ENCODE peak calls at places on chromosomes 1 and 21, in five cellular contexts. W is Panc1, X is tibial nerve, M is heart right ventricle, Z is esophagus muscularis mucosa. L is an unnamed sample.

GRCh38 chr1:235411489-235412486 is 44.6 kb downstream of the TBCE start:
- DNase-seq in W (no peak), X (no peak), M (no peak), Z (no peak), L (no peak)

GRCh38 chr1:248873993-248874671 is 15.2 kb upstream of the ZNF692 start:
- DNase-seq in W (peak), X (peak), M (peak), Z (peak), L (no peak)

GRCh38 chr1:22176258-22176657 is 33.4 kb upstream of the WNT4 start:
- DNase-seq in W (no peak), X (no peak), M (no peak), Z (no peak), L (no peak)

GRCh38 chr21:26041441-26042180 is 129.0 kb downstream of the APP start:
- DNase-seq in W (no peak), X (no peak), M (no peak), Z (no peak), L (peak)

GRCh38 chr1:23664837-23665795 is 26.5 kb upstream of the RPL11 start:
- DNase-seq in W (no peak), X (no peak), M (no peak), Z (no peak), L (peak)

GRCh38 chr1:119646521-119647227 is 1.4 kb downstream of the ZNF697 start:
- DNase-seq in W (no peak), X (no peak), M (no peak), Z (no peak), L (peak)

GRCh38 chr1:115184260-115184950 is 95.1 kb upstream of the TSPAN2 start:
- DNase-seq in W (no peak), X (no peak), M (peak), Z (no peak), L (no peak)

GRCh38 chr1:61337981-61338848 is 255.9 kb downstream of the NFIA start:
- DNase-seq in W (no peak), X (peak), M (peak), Z (no peak), L (peak)

GRCh38 chr1:91729621-91730348 is 156.2 kb downstream of the TGFBR3 start:
- DNase-seq in W (no peak), X (no peak), M (no peak), Z (no peak), L (no peak)

GRCh38 chr1:38991638-38992449 is 768 bp downstream of the AKIRIN1 start:
- DNase-seq in W (no peak), X (no peak), M (peak), Z (no peak), L (no peak)

GRCh38 chr21:43331962-43332458 is 94.9 kb downstream of the SIK1 start:
- DNase-seq in W (no peak), X (no peak), M (peak), Z (no peak), L (peak)

GRCh38 chr1:47755368-47755990 is 241.7 kb downstream of the TRABD2B start:
- DNase-seq in W (peak), X (no peak), M (no peak), Z (no peak), L (no peak)

GRCh38 chr1:53398091-53398490 is 61.1 kb upstream of the DMRTB1 start:
- DNase-seq in W (no peak), X (no peak), M (no peak), Z (no peak), L (no peak)

GRCh38 chr21:28899744-28900143 is 92.9 kb downstream of the LTN1 start:
- DNase-seq in W (no peak), X (no peak), M (no peak), Z (no peak), L (no peak)

GRCh38 chr21:28336299-28336698 is 656.4 kb downstream of the LTN1 start:
- DNase-seq in W (no peak), X (no peak), M (peak), Z (no peak), L (peak)

GRCh38 chr21:44742418-44743153 is 31.2 kb upstream of the TSPEAR start:
- DNase-seq in W (no peak), X (no peak), M (no peak), Z (no peak), L (no peak)

GRCh38 chr1:65232402-65233122 is 76.8 kb upstream of the DNAJC6 start:
- DNase-seq in W (no peak), X (no peak), M (no peak), Z (peak), L (no peak)

GRCh38 chr1:214146523-214146922 is 134.4 kb upstream of the SMYD2 start:
- DNase-seq in W (no peak), X (no peak), M (no peak), Z (no peak), L (no peak)

GRCh38 chr1:147077523-147077922 is 94.7 kb downstream of the PRKAB2 start:
- DNase-seq in W (no peak), X (no peak), M (no peak), Z (no peak), L (no peak)

GRCh38 chr1:214002472-214002871 is 14.7 kb downstream of the PROX1 start:
- DNase-seq in W (no peak), X (no peak), M (no peak), Z (peak), L (peak)

GRCh38 chr1:156856282-156856785 is 2.6 kb downstream of the INSRR start:
- DNase-seq in W (no peak), X (no peak), M (no peak), Z (no peak), L (no peak)

GRCh38 chr1:6014130-6014999 is 22.1 kb upstream of the NPHP4 start:
- DNase-seq in W (no peak), X (no peak), M (peak), Z (no peak), L (no peak)

GRCh38 chr1:89935235-89935634 is 59.7 kb upstream of the ZNF326 start:
- DNase-seq in W (no peak), X (no peak), M (no peak), Z (no peak), L (no peak)

GRCh38 chr21:37219766-37220432 is 47.2 kb downstream of the VPS26C start:
- DNase-seq in W (no peak), X (no peak), M (no peak), Z (no peak), L (no peak)

GRCh38 chr1:241482761-241483250 is 36.7 kb downstream of the FH start:
- DNase-seq in W (no peak), X (no peak), M (no peak), Z (no peak), L (peak)

GRCh38 chr1:98903261-98903660 is 101.4 kb downstream of the PLPPR5 start:
- DNase-seq in W (no peak), X (no peak), M (no peak), Z (no peak), L (peak)

GRCh38 chr21:32335601-32336575 is 37.2 kb downstream of the MRAP start:
- DNase-seq in W (no peak), X (no peak), M (no peak), Z (no peak), L (peak)

GRCh38 chr1:150388241-150388640 is 24.3 kb downstream of the RPRD2 start:
- DNase-seq in W (no peak), X (no peak), M (no peak), Z (no peak), L (no peak)

GRCh38 chr1:82538876-82539275 is 738.1 kb downstream of the ADGRL2 start:
- DNase-seq in W (no peak), X (no peak), M (no peak), Z (no peak), L (peak)

GRCh38 chr1:187838335-187839293 is 1009.9 kb downstream of the PLA2G4A start:
- DNase-seq in W (no peak), X (no peak), M (no peak), Z (no peak), L (no peak)

GRCh38 chr1:226903819-226904710 is 33.6 kb downstream of the PSEN2 start:
- DNase-seq in W (no peak), X (no peak), M (peak), Z (no peak), L (peak)

GRCh38 chr1:90580176-90580575 is 136.9 kb downstream of the BARHL2 start:
- DNase-seq in W (no peak), X (no peak), M (no peak), Z (no peak), L (no peak)

GRCh38 chr1:25952851-25953401 is 44.9 kb downstream of the PAFAH2 start:
- DNase-seq in W (no peak), X (no peak), M (peak), Z (no peak), L (peak)

GRCh38 chr1:224211262-224211962 is 28.4 kb downstream of the DEGS1 start:
- DNase-seq in W (peak), X (no peak), M (peak), Z (no peak), L (peak)

GRCh38 chr1:110616587-110616986 is 10.4 kb upstream of the KCNA2 start:
- DNase-seq in W (no peak), X (no peak), M (no peak), Z (no peak), L (peak)

GRCh38 chr1:158972841-158973240 is 36.9 kb upstream of the IFI16 start:
- DNase-seq in W (no peak), X (no peak), M (no peak), Z (no peak), L (no peak)

GRCh38 chr1:11384170-11384554 is 94.8 kb upstream of the DISP3 start:
- DNase-seq in W (no peak), X (no peak), M (no peak), Z (no peak), L (no peak)

GRCh38 chr1:77948841-77949424 is 29.9 kb downstream of the FUBP1 start:
- DNase-seq in W (no peak), X (no peak), M (peak), Z (no peak), L (peak)

GRCh38 chr1:247218252-247218651 is 37.6 kb upstream of the VN1R5 start:
- DNase-seq in W (no peak), X (no peak), M (no peak), Z (no peak), L (no peak)

DNA sequence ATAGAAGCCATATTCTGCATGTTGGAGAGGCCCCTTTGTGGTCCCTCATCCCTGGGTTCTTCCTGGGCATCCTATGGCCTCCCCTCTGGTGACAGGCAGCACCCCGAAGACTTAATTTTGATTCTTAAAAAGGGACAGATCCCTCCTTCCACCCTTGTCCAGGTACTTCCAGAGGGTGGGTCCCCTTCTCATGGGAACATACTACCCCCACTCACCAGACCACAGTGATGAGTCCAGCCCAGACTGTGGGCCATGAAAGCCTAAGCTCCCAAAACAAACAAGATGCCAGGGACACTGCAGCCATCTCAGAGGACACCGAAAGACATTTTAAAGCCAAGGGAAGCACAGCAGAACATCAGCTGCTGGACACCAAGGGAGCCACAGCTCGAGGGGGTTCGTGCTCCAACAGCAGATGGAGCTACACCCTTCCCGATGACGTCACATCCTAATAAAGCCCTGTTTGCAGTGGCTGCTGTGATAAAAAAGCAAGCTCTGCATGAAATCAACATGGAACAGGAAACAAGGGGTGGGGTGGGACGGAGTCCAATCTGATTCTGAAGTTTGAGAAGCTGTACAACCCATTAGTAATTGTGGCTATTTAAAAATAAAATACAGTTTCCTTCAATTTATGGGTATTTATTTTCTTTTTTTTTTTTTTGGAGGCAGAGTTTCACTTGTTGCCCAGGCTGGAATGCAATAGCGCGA is 32.4 kb downstream of the GNB1 start:
- DNase-seq in W (no peak), X (peak), M (peak), Z (peak), L (peak)
- H3K4me3 ChIP-seq in W (no peak), X (no peak), M (peak), Z (peak), L (no peak)

DNA sequence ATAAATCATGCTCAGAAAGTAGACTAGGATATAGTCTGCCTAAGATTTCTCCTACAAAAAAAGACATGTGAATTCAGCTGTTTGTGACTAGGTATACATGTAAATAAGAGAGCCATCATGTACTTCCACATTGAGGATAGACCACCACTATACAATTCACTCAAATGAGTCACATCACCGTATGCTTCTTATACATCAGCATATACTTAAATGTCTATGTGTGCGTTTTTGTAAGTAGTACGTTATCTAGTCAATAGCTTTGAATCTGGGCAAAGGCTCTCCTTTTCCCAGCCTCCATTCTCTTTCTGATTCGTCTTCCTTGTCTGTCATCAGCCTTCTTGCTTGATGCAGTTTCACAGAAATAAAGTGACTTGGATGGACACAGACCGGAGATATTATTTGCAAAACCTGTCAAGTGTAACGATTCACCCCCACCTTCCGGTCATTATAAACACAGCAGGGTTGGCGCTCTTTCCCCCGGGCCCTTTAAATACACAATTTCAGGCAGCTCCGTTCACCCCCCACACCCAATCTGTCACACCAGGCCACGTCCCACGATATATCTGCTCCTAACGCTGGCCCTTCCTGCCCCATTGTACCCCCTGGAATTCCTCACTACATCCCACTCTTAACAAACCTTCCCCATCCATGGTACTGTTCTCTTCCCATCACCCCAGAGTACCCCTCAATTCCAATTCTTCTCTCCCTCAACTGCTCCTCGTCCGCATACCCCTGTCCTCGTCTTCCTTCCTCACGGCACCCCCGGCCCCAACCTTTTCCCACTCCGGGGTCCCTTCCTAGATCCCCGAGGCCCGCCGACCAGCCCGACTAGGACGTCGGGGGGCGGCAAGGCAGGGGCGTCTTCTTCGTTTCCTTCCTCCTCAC is 636 bp downstream of the VAMP4 start:
- DNase-seq in W (no peak), X (peak), M (peak), Z (peak), L (peak)
- TF ChIP-seq CTCF in W (no peak), X (peak), M (peak), Z (no peak), L (no peak)

DNA sequence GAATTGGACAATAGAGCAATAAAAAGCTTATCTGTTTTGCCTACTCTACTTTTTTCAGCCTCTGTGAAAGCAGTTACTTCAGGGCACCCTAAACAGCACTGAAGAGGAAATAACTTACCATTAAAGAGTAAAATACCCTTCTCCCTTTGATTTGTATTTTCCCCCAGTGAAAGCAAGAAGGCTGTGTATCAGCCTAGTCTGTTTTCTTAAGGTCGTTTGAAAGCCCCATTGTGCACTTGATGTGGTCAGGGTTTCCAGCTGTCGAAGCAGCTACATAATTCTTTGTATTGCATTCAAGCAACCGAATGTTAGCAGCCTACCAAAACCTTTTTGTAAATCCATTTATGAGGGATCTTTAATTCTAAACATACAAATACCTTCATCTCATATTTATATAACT is 1.1 kb downstream of the NTMT2 start:
- DNase-seq in W (no peak), X (no peak), M (no peak), Z (no peak), L (peak)
- H3K4me3 ChIP-seq in W (no peak), X (no peak), M (peak), Z (no peak), L (no peak)

DNA sequence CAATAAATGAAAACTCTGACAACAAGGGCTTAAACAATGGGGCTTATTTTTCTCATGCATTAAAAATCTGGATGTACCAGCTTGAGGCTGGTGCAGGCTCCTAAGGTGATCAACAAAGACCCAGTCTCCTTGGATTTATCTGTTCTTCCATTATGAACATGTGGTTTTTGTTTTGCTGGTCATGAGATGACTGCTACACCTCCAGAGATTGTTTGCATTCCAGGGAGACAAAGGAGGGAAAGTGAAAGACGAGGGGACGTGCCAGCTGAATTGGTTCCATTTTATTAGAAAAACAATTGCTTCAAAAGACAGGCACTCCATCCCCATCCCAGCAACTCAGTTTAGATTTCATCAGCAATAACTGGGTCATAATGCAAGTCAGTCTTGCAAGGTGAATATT is 90.9 kb upstream of the KCNK1 start:
- DNase-seq in W (no peak), X (no peak), M (no peak), Z (no peak), L (no peak)
- TF ChIP-seq CTCF in W (no peak), X (no peak), M (no peak), Z (no peak), L (no peak)

GRCh38 chr1:36116906-36117305 is 8.1 kb downstream of the COL8A2 start:
- DNase-seq in W (no peak), X (no peak), M (no peak), Z (no peak), L (no peak)
- H3K4me3 ChIP-seq in W (no peak), X (no peak), M (no peak), Z (no peak), L (no peak)

L was measured in astrocyte of the spinal cord.